ENCODE peak calls at places on chromosomes 5 and 9, in five cellular contexts. One of them, this sample, is unnamed.

GRCh38 chr9:38708759-38709158 is 11.2 kb downstream of the FAM240B start:
- DNase-seq in NCI-H2081: no peak
- DNase-seq in GDM1: no peak
- DNase-seq in CD8-positive, alpha-beta T cell: no peak
- DNase-seq in AG10803: no peak
- DNase-seq in this sample: no peak

GRCh38 chr9:79799691-79800345 is 228.1 kb downstream of the TLE4 start:
- DNase-seq in AG10803: no peak
- DNase-seq in GDM1: no peak
- DNase-seq in CD8-positive, alpha-beta T cell: no peak
- DNase-seq in NCI-H2081: peak
- DNase-seq in this sample: no peak

GRCh38 chr5:83145882-83146331 is 68.6 kb downstream of the XRCC4 start:
- DNase-seq in AG10803: peak
- DNase-seq in CD8-positive, alpha-beta T cell: no peak
- DNase-seq in GDM1: no peak
- DNase-seq in NCI-H2081: no peak
- DNase-seq in this sample: no peak

GRCh38 chr5:16600397-16600796 is 16.4 kb downstream of the RETREG1 start:
- DNase-seq in CD8-positive, alpha-beta T cell: no peak
- DNase-seq in GDM1: no peak
- DNase-seq in AG10803: no peak
- DNase-seq in NCI-H2081: peak
- DNase-seq in this sample: no peak

GRCh38 chr5:143635146-143635752 is 176.7 kb upstream of the HMHB1 start:
- DNase-seq in AG10803: peak
- DNase-seq in CD8-positive, alpha-beta T cell: no peak
- DNase-seq in GDM1: no peak
- DNase-seq in NCI-H2081: no peak
- DNase-seq in this sample: no peak

GRCh38 chr9:4108708-4109444 is 191.0 kb downstream of the GLIS3 start:
- DNase-seq in CD8-positive, alpha-beta T cell: no peak
- DNase-seq in GDM1: no peak
- DNase-seq in NCI-H2081: no peak
- DNase-seq in AG10803: no peak
- DNase-seq in this sample: no peak

GRCh38 chr9:93589688-93590087 is 13.3 kb downstream of the PHF2 start:
- DNase-seq in GDM1: no peak
- DNase-seq in AG10803: peak
- DNase-seq in NCI-H2081: peak
- DNase-seq in CD8-positive, alpha-beta T cell: no peak
- DNase-seq in this sample: no peak

GRCh38 chr5:22780756-22781155 is 72.4 kb downstream of the CDH12 start:
- DNase-seq in CD8-positive, alpha-beta T cell: no peak
- DNase-seq in GDM1: no peak
- DNase-seq in AG10803: no peak
- DNase-seq in NCI-H2081: peak
- DNase-seq in this sample: no peak

GRCh38 chr5:91020065-91020800 is 362.9 kb downstream of the ARRDC3 start:
- DNase-seq in NCI-H2081: no peak
- DNase-seq in AG10803: peak
- DNase-seq in CD8-positive, alpha-beta T cell: no peak
- DNase-seq in GDM1: no peak
- DNase-seq in this sample: no peak

GRCh38 chr5:138663009-138663408 is 87.8 kb upstream of the HSPA9 start:
- DNase-seq in GDM1: peak
- DNase-seq in AG10803: no peak
- DNase-seq in CD8-positive, alpha-beta T cell: no peak
- DNase-seq in NCI-H2081: peak
- DNase-seq in this sample: peak

GRCh38 chr5:119274024-119274766 is 81.6 kb upstream of the TNFAIP8 start:
- DNase-seq in CD8-positive, alpha-beta T cell: no peak
- DNase-seq in GDM1: no peak
- DNase-seq in AG10803: no peak
- DNase-seq in NCI-H2081: no peak
- DNase-seq in this sample: no peak

GRCh38 chr5:134784946-134785620 is 26.5 kb downstream of the DDX46 start:
- DNase-seq in CD8-positive, alpha-beta T cell: no peak
- DNase-seq in AG10803: peak
- DNase-seq in NCI-H2081: no peak
- DNase-seq in GDM1: no peak
- DNase-seq in this sample: no peak

GRCh38 chr5:151251001-151251551 is 1.9 kb upstream of the GM2A start:
- DNase-seq in AG10803: no peak
- DNase-seq in CD8-positive, alpha-beta T cell: no peak
- DNase-seq in NCI-H2081: no peak
- DNase-seq in GDM1: no peak
- DNase-seq in this sample: no peak

GRCh38 chr9:74275872-74276508 is 221.1 kb upstream of the RORB start:
- DNase-seq in AG10803: no peak
- DNase-seq in NCI-H2081: no peak
- DNase-seq in CD8-positive, alpha-beta T cell: no peak
- DNase-seq in GDM1: no peak
- DNase-seq in this sample: no peak

GRCh38 chr9:88007291-88007650 is 32.9 kb upstream of the CDK20 start:
- DNase-seq in NCI-H2081: no peak
- DNase-seq in GDM1: no peak
- DNase-seq in CD8-positive, alpha-beta T cell: no peak
- DNase-seq in AG10803: peak
- DNase-seq in this sample: no peak

GRCh38 chr9:127862075-127863011 is 7.9 kb upstream of the ENG start:
- DNase-seq in GDM1: peak
- DNase-seq in AG10803: no peak
- DNase-seq in NCI-H2081: no peak
- DNase-seq in CD8-positive, alpha-beta T cell: peak
- DNase-seq in this sample: peak

GRCh38 chr5:16033196-16033925 is 146.2 kb downstream of the MARCHF11 start:
- DNase-seq in CD8-positive, alpha-beta T cell: no peak
- DNase-seq in NCI-H2081: no peak
- DNase-seq in AG10803: no peak
- DNase-seq in GDM1: no peak
- DNase-seq in this sample: no peak

GRCh38 chr9:124179196-124180071 is 78.3 kb upstream of the NEK6 start:
- DNase-seq in AG10803: no peak
- DNase-seq in CD8-positive, alpha-beta T cell: no peak
- DNase-seq in NCI-H2081: no peak
- DNase-seq in GDM1: no peak
- DNase-seq in this sample: no peak

GRCh38 chr5:14165375-14166091 is 22.4 kb downstream of the TRIO start:
- DNase-seq in GDM1: no peak
- DNase-seq in CD8-positive, alpha-beta T cell: no peak
- DNase-seq in NCI-H2081: no peak
- DNase-seq in AG10803: peak
- DNase-seq in this sample: no peak

GRCh38 chr5:9596256-9596655 is 33.9 kb downstream of the TAS2R1 start:
- DNase-seq in CD8-positive, alpha-beta T cell: no peak
- DNase-seq in AG10803: peak
- DNase-seq in GDM1: no peak
- DNase-seq in NCI-H2081: no peak
- DNase-seq in this sample: no peak

GRCh38 chr5:38734353-38734752 is 111.5 kb upstream of the OSMR start:
- DNase-seq in NCI-H2081: no peak
- DNase-seq in AG10803: no peak
- DNase-seq in CD8-positive, alpha-beta T cell: no peak
- DNase-seq in GDM1: no peak
- DNase-seq in this sample: no peak

GRCh38 chr5:123810253-123810652 is 298.3 kb downstream of the CSNK1G3 start:
- DNase-seq in CD8-positive, alpha-beta T cell: no peak
- DNase-seq in GDM1: no peak
- DNase-seq in AG10803: no peak
- DNase-seq in NCI-H2081: peak
- DNase-seq in this sample: no peak

GRCh38 chr9:98775831-98776441 is 20.4 kb downstream of the ANKS6 start:
- DNase-seq in CD8-positive, alpha-beta T cell: no peak
- DNase-seq in NCI-H2081: peak
- DNase-seq in GDM1: peak
- DNase-seq in AG10803: peak
- DNase-seq in this sample: no peak

GRCh38 chr9:37919956-37920335 is 16.0 kb upstream of the SLC25A51 start:
- DNase-seq in CD8-positive, alpha-beta T cell: no peak
- DNase-seq in GDM1: no peak
- DNase-seq in NCI-H2081: no peak
- DNase-seq in AG10803: no peak
- DNase-seq in this sample: no peak

GRCh38 chr9:111992523-111992922 is 95.9 kb downstream of the UGCG start:
- DNase-seq in NCI-H2081: no peak
- DNase-seq in GDM1: no peak
- DNase-seq in AG10803: peak
- DNase-seq in CD8-positive, alpha-beta T cell: no peak
- DNase-seq in this sample: no peak

GRCh38 chr5:168047669-168048111 is 243.8 kb upstream of the WWC1 start:
- DNase-seq in GDM1: no peak
- DNase-seq in CD8-positive, alpha-beta T cell: no peak
- DNase-seq in NCI-H2081: no peak
- DNase-seq in AG10803: no peak
- DNase-seq in this sample: no peak

GRCh38 chr9:130847306-130848217 is 12.5 kb downstream of the ABL1 start:
- DNase-seq in GDM1: no peak
- DNase-seq in CD8-positive, alpha-beta T cell: no peak
- DNase-seq in AG10803: peak
- DNase-seq in NCI-H2081: no peak
- DNase-seq in this sample: no peak

GRCh38 chr5:17132444-17133083 is 84.9 kb upstream of the BASP1 start:
- DNase-seq in GDM1: no peak
- DNase-seq in NCI-H2081: peak
- DNase-seq in CD8-positive, alpha-beta T cell: no peak
- DNase-seq in AG10803: peak
- DNase-seq in this sample: no peak

GRCh38 chr9:111896942-111897830 is 572 bp downstream of the UGCG start:
- DNase-seq in AG10803: peak
- DNase-seq in GDM1: no peak
- DNase-seq in CD8-positive, alpha-beta T cell: peak
- DNase-seq in NCI-H2081: peak
- DNase-seq in this sample: peak

GRCh38 chr5:102152906-102153787 is 142.9 kb downstream of the SLCO4C1 start:
- DNase-seq in GDM1: peak
- DNase-seq in NCI-H2081: peak
- DNase-seq in AG10803: no peak
- DNase-seq in CD8-positive, alpha-beta T cell: no peak
- DNase-seq in this sample: no peak

GRCh38 chr9:89412951-89413350 is 85.0 kb downstream of the SEMA4D start:
- DNase-seq in GDM1: no peak
- DNase-seq in NCI-H2081: no peak
- DNase-seq in CD8-positive, alpha-beta T cell: no peak
- DNase-seq in AG10803: no peak
- DNase-seq in this sample: no peak

GRCh38 chr9:2936221-2936620 is 92.3 kb upstream of the PUM3 start:
- DNase-seq in GDM1: no peak
- DNase-seq in AG10803: no peak
- DNase-seq in NCI-H2081: no peak
- DNase-seq in CD8-positive, alpha-beta T cell: no peak
- DNase-seq in this sample: no peak

GRCh38 chr5:141513627-141514329 is 24.9 kb downstream of the PCDHGC5 start:
- DNase-seq in AG10803: peak
- DNase-seq in NCI-H2081: peak
- DNase-seq in GDM1: no peak
- DNase-seq in CD8-positive, alpha-beta T cell: no peak
- DNase-seq in this sample: no peak

GRCh38 chr5:122775713-122776084 is 819 bp downstream of the SNX2 start:
- DNase-seq in CD8-positive, alpha-beta T cell: no peak
- DNase-seq in GDM1: peak
- DNase-seq in AG10803: peak
- DNase-seq in NCI-H2081: no peak
- DNase-seq in this sample: no peak

GRCh38 chr5:135694016-135694415 is 115.2 kb upstream of the CXCL14 start:
- DNase-seq in CD8-positive, alpha-beta T cell: no peak
- DNase-seq in NCI-H2081: no peak
- DNase-seq in GDM1: no peak
- DNase-seq in AG10803: no peak
- DNase-seq in this sample: no peak

GRCh38 chr9:37117956-37118355 is 2.4 kb upstream of the ZCCHC7 start:
- DNase-seq in CD8-positive, alpha-beta T cell: no peak
- DNase-seq in AG10803: no peak
- DNase-seq in NCI-H2081: no peak
- DNase-seq in GDM1: no peak
- DNase-seq in this sample: no peak

GRCh38 chr5:154712518-154713437 is 42.4 kb upstream of the LARP1 start:
- DNase-seq in NCI-H2081: peak
- DNase-seq in GDM1: no peak
- DNase-seq in CD8-positive, alpha-beta T cell: no peak
- DNase-seq in AG10803: peak
- DNase-seq in this sample: no peak

GRCh38 chr5:142025637-142026036 is 12.8 kb upstream of the GNPDA1 start:
- DNase-seq in CD8-positive, alpha-beta T cell: no peak
- DNase-seq in NCI-H2081: no peak
- DNase-seq in GDM1: no peak
- DNase-seq in AG10803: no peak
- DNase-seq in this sample: no peak

GRCh38 chr5:133285583-133286021 is 233.8 kb downstream of the HSPA4 start:
- DNase-seq in GDM1: no peak
- DNase-seq in NCI-H2081: no peak
- DNase-seq in CD8-positive, alpha-beta T cell: no peak
- DNase-seq in AG10803: peak
- DNase-seq in this sample: no peak

This sample was measured in stimulated activated naive CD4-positive, alpha-beta T cell.